ENCODE peak calls at places on chromosomes 6 and 20, in six cellular contexts. One of them, this sample, is unnamed.

GRCh38 chr20:19783966-19784401 is 25.9 kb downstream of the RIN2 start:
- DNase-seq in lung microvascular endothelial cell: peak
- DNase-seq in nucleus accumbens: no peak
- DNase-seq in stimulated activated CD8-positive, alpha-beta memory T cell treated with anti-CD3 and anti-CD28 coated beads, Interleukin-15, amount 100 ng/mL, for 24 hours: no peak
- DNase-seq in NCI-H1092 treated with DMSO at 0.1 percent for 48 hours: no peak
- DNase-seq in HS-5: no peak
- DNase-seq in this sample: no peak

GRCh38 chr20:53319716-53320115 is 273.9 kb downstream of the ZNF217 start:
- DNase-seq in lung microvascular endothelial cell: no peak
- DNase-seq in nucleus accumbens: no peak
- DNase-seq in stimulated activated CD8-positive, alpha-beta memory T cell treated with anti-CD3 and anti-CD28 coated beads, Interleukin-15, amount 100 ng/mL, for 24 hours: no peak
- DNase-seq in NCI-H1092 treated with DMSO at 0.1 percent for 48 hours: no peak
- DNase-seq in HS-5: no peak
- DNase-seq in this sample: no peak

GRCh38 chr20:1225729-1226313 is at the start of gene RAD21L1:
- DNase-seq in lung microvascular endothelial cell: peak
- DNase-seq in nucleus accumbens: peak
- DNase-seq in stimulated activated CD8-positive, alpha-beta memory T cell treated with anti-CD3 and anti-CD28 coated beads, Interleukin-15, amount 100 ng/mL, for 24 hours: peak
- DNase-seq in NCI-H1092 treated with DMSO at 0.1 percent for 48 hours: no peak
- DNase-seq in HS-5: no peak
- DNase-seq in this sample: peak

GRCh38 chr20:58622671-58623578 is 28.2 kb upstream of the STX16 start:
- DNase-seq in lung microvascular endothelial cell: no peak
- DNase-seq in nucleus accumbens: no peak
- DNase-seq in stimulated activated CD8-positive, alpha-beta memory T cell treated with anti-CD3 and anti-CD28 coated beads, Interleukin-15, amount 100 ng/mL, for 24 hours: no peak
- DNase-seq in NCI-H1092 treated with DMSO at 0.1 percent for 48 hours: no peak
- DNase-seq in HS-5: no peak
- DNase-seq in this sample: no peak

GRCh38 chr6:38489951-38490350 is 149.8 kb downstream of the BTBD9 start:
- DNase-seq in lung microvascular endothelial cell: no peak
- DNase-seq in nucleus accumbens: no peak
- DNase-seq in stimulated activated CD8-positive, alpha-beta memory T cell treated with anti-CD3 and anti-CD28 coated beads, Interleukin-15, amount 100 ng/mL, for 24 hours: no peak
- DNase-seq in NCI-H1092 treated with DMSO at 0.1 percent for 48 hours: no peak
- DNase-seq in HS-5: peak
- DNase-seq in this sample: no peak

GRCh38 chr6:14810021-14810420 is 435.8 kb upstream of the JARID2 start:
- DNase-seq in lung microvascular endothelial cell: no peak
- DNase-seq in nucleus accumbens: no peak
- DNase-seq in stimulated activated CD8-positive, alpha-beta memory T cell treated with anti-CD3 and anti-CD28 coated beads, Interleukin-15, amount 100 ng/mL, for 24 hours: no peak
- DNase-seq in NCI-H1092 treated with DMSO at 0.1 percent for 48 hours: no peak
- DNase-seq in HS-5: no peak
- DNase-seq in this sample: no peak

GRCh38 chr20:49750611-49751396 is 37.1 kb upstream of the B4GALT5 start:
- DNase-seq in lung microvascular endothelial cell: no peak
- DNase-seq in nucleus accumbens: no peak
- DNase-seq in stimulated activated CD8-positive, alpha-beta memory T cell treated with anti-CD3 and anti-CD28 coated beads, Interleukin-15, amount 100 ng/mL, for 24 hours: no peak
- DNase-seq in NCI-H1092 treated with DMSO at 0.1 percent for 48 hours: no peak
- DNase-seq in HS-5: no peak
- DNase-seq in this sample: no peak

GRCh38 chr6:152063170-152063921 is 255.9 kb downstream of the ESR1 start:
- DNase-seq in lung microvascular endothelial cell: no peak
- DNase-seq in nucleus accumbens: no peak
- DNase-seq in stimulated activated CD8-positive, alpha-beta memory T cell treated with anti-CD3 and anti-CD28 coated beads, Interleukin-15, amount 100 ng/mL, for 24 hours: no peak
- DNase-seq in NCI-H1092 treated with DMSO at 0.1 percent for 48 hours: no peak
- DNase-seq in HS-5: no peak
- DNase-seq in this sample: no peak

GRCh38 chr20:58084966-58085365 is 143.5 kb downstream of the ANKRD60 start:
- DNase-seq in lung microvascular endothelial cell: no peak
- DNase-seq in nucleus accumbens: no peak
- DNase-seq in stimulated activated CD8-positive, alpha-beta memory T cell treated with anti-CD3 and anti-CD28 coated beads, Interleukin-15, amount 100 ng/mL, for 24 hours: no peak
- DNase-seq in NCI-H1092 treated with DMSO at 0.1 percent for 48 hours: no peak
- DNase-seq in HS-5: no peak
- DNase-seq in this sample: no peak

GRCh38 chr20:15699431-15700146 is 873.7 kb downstream of the KIF16B start:
- DNase-seq in lung microvascular endothelial cell: no peak
- DNase-seq in nucleus accumbens: no peak
- DNase-seq in stimulated activated CD8-positive, alpha-beta memory T cell treated with anti-CD3 and anti-CD28 coated beads, Interleukin-15, amount 100 ng/mL, for 24 hours: no peak
- DNase-seq in NCI-H1092 treated with DMSO at 0.1 percent for 48 hours: no peak
- DNase-seq in HS-5: no peak
- DNase-seq in this sample: no peak

GRCh38 chr6:118882314-118882905 is 11.5 kb upstream of the ASF1A start:
- DNase-seq in lung microvascular endothelial cell: no peak
- DNase-seq in nucleus accumbens: no peak
- DNase-seq in stimulated activated CD8-positive, alpha-beta memory T cell treated with anti-CD3 and anti-CD28 coated beads, Interleukin-15, amount 100 ng/mL, for 24 hours: no peak
- DNase-seq in NCI-H1092 treated with DMSO at 0.1 percent for 48 hours: no peak
- DNase-seq in HS-5: no peak
- DNase-seq in this sample: no peak

GRCh38 chr20:31452575-31452974 is 12.1 kb downstream of the DEFB123 start:
- DNase-seq in lung microvascular endothelial cell: no peak
- DNase-seq in nucleus accumbens: no peak
- DNase-seq in stimulated activated CD8-positive, alpha-beta memory T cell treated with anti-CD3 and anti-CD28 coated beads, Interleukin-15, amount 100 ng/mL, for 24 hours: no peak
- DNase-seq in NCI-H1092 treated with DMSO at 0.1 percent for 48 hours: no peak
- DNase-seq in HS-5: no peak
- DNase-seq in this sample: no peak

GRCh38 chr6:7920425-7920824 is 9.8 kb upstream of the TXNDC5 start:
- DNase-seq in lung microvascular endothelial cell: no peak
- DNase-seq in nucleus accumbens: no peak
- DNase-seq in stimulated activated CD8-positive, alpha-beta memory T cell treated with anti-CD3 and anti-CD28 coated beads, Interleukin-15, amount 100 ng/mL, for 24 hours: no peak
- DNase-seq in NCI-H1092 treated with DMSO at 0.1 percent for 48 hours: no peak
- DNase-seq in HS-5: no peak
- DNase-seq in this sample: no peak

GRCh38 chr20:1871807-1872455 is 23.3 kb upstream of the SIRPA start:
- DNase-seq in lung microvascular endothelial cell: no peak
- DNase-seq in nucleus accumbens: no peak
- DNase-seq in stimulated activated CD8-positive, alpha-beta memory T cell treated with anti-CD3 and anti-CD28 coated beads, Interleukin-15, amount 100 ng/mL, for 24 hours: no peak
- DNase-seq in NCI-H1092 treated with DMSO at 0.1 percent for 48 hours: no peak
- DNase-seq in HS-5: no peak
- DNase-seq in this sample: no peak

GRCh38 chr6:154242617-154243357 is 113.8 kb downstream of the IPCEF1 start:
- DNase-seq in lung microvascular endothelial cell: no peak
- DNase-seq in nucleus accumbens: no peak
- DNase-seq in stimulated activated CD8-positive, alpha-beta memory T cell treated with anti-CD3 and anti-CD28 coated beads, Interleukin-15, amount 100 ng/mL, for 24 hours: no peak
- DNase-seq in NCI-H1092 treated with DMSO at 0.1 percent for 48 hours: no peak
- DNase-seq in HS-5: no peak
- DNase-seq in this sample: no peak

GRCh38 chr6:137150072-137150471 is 23.4 kb downstream of the IL22RA2 start:
- DNase-seq in lung microvascular endothelial cell: no peak
- DNase-seq in nucleus accumbens: no peak
- DNase-seq in stimulated activated CD8-positive, alpha-beta memory T cell treated with anti-CD3 and anti-CD28 coated beads, Interleukin-15, amount 100 ng/mL, for 24 hours: no peak
- DNase-seq in NCI-H1092 treated with DMSO at 0.1 percent for 48 hours: no peak
- DNase-seq in HS-5: no peak
- DNase-seq in this sample: no peak

GRCh38 chr6:143718463-143718862 is 40.7 kb downstream of the PHACTR2 start:
- DNase-seq in lung microvascular endothelial cell: no peak
- DNase-seq in nucleus accumbens: no peak
- DNase-seq in stimulated activated CD8-positive, alpha-beta memory T cell treated with anti-CD3 and anti-CD28 coated beads, Interleukin-15, amount 100 ng/mL, for 24 hours: no peak
- DNase-seq in NCI-H1092 treated with DMSO at 0.1 percent for 48 hours: no peak
- DNase-seq in HS-5: no peak
- DNase-seq in this sample: no peak

This sample was measured in activated T-helper 2 cell treated with anti-CD3 and anti-CD28 coated beads, Interferon-gamma antibody, Interleukin-2, Interleukin-4, amounts not matched to agents 10 μg/mL and 5 μg/mL and 100 μg/mL, durations not matched to agents 14 hours and 24 hours and 36 hours.